ENCODE peak calls at places on chromosome 5, in four cellular contexts. R, N, W and I are unnamed samples.

GRCh38 chr5:120684213-120684612 is 220.1 kb downstream of the PRR16 start:
- DNase-seq in W (no peak), R (no peak), N (no peak), I (peak)

GRCh38 chr5:14671414-14671813 is 6.9 kb downstream of the OTULIN start:
- DNase-seq in N (no peak), R (no peak), W (no peak), I (peak)

GRCh38 chr5:34415559-34416198 is 240.4 kb upstream of the RAI14 start:
- DNase-seq in N (no peak), R (no peak), W (peak), I (peak)

GRCh38 chr5:98872679-98873078 is 56.1 kb downstream of the CHD1 start:
- DNase-seq in W (peak), R (no peak), N (no peak), I (peak)

GRCh38 chr5:139296862-139297326 is 3.4 kb downstream of the MATR3 start:
- DNase-seq in R (no peak), W (no peak), N (no peak), I (no peak)

GRCh38 chr5:56264417-56265025 is 31.4 kb upstream of the ANKRD55 start:
- DNase-seq in W (peak), R (no peak), N (no peak), I (peak)

GRCh38 chr5:111615054-111615453 is 102.7 kb upstream of the STARD4 start:
- DNase-seq in W (no peak), R (no peak), N (no peak), I (no peak)

GRCh38 chr5:72377920-72378635 is 57.9 kb downstream of the PTCD2 start:
- DNase-seq in N (no peak), W (peak), R (no peak), I (no peak)

GRCh38 chr5:110288766-110289165 is 437.7 kb downstream of the TMEM232 start:
- DNase-seq in W (peak), R (no peak), N (no peak), I (peak)

GRCh38 chr5:166957763-166958162 is 1333.7 kb upstream of the WWC1 start:
- DNase-seq in W (no peak), R (no peak), N (no peak), I (no peak)

GRCh38 chr5:135493406-135494180 is 41.4 kb upstream of the TIFAB start:
- DNase-seq in W (peak), N (no peak), R (no peak), I (peak)

GRCh38 chr5:116424258-116424615 is 150.4 kb downstream of the SEMA6A start:
- DNase-seq in W (no peak), N (no peak), R (no peak), I (no peak)

GRCh38 chr5:113166710-113167366 is 190.2 kb downstream of the DCP2 start:
- DNase-seq in W (peak), N (no peak), R (no peak), I (peak)

GRCh38 chr5:178277866-178278265 is 45.3 kb upstream of the PHYKPL start:
- DNase-seq in W (no peak), R (no peak), N (no peak), I (no peak)

GRCh38 chr5:90690317-90690716 is 131.7 kb downstream of the ADGRV1 start:
- DNase-seq in R (no peak), W (no peak), N (no peak), I (no peak)

GRCh38 chr5:1835431-1835830 is 34.2 kb downstream of the NDUFS6 start:
- DNase-seq in W (no peak), R (no peak), N (no peak), I (no peak)

GRCh38 chr5:2299388-2300220 is 416.9 kb upstream of the IRX4 start:
- DNase-seq in R (no peak), N (no peak), W (no peak), I (no peak)

GRCh38 chr5:170479484-170479883 is 24.3 kb upstream of the KCNIP1 start:
- DNase-seq in W (no peak), N (no peak), R (no peak), I (no peak)

GRCh38 chr5:137488516-137488915 is 10.6 kb downstream of the SPOCK1 start:
- DNase-seq in R (no peak), W (no peak), N (no peak), I (no peak)

GRCh38 chr5:1437876-1438559 is 7.2 kb downstream of the SLC6A3 start:
- DNase-seq in R (no peak), W (no peak), N (no peak), I (no peak)

GRCh38 chr5:66958984-66959641 is 237.5 kb downstream of the CD180 start:
- DNase-seq in N (no peak), W (peak), R (peak), I (peak)